ENCODE peak calls at places on chromosomes 11 and 22, in five cellular contexts. One of them, this sample, is unnamed.

GRCh38 chr11:5547982-5548381 is 358 bp downstream of the OR52H1 start:
- DNase-seq in HS-5: no peak
- DNase-seq in substantia nigra: no peak
- DNase-seq in globus pallidus: no peak
- DNase-seq in T follicular helper cell: no peak
- DNase-seq in this sample: no peak

GRCh38 chr11:12455938-12456337 is 78.6 kb downstream of the PARVA start:
- DNase-seq in substantia nigra: no peak
- DNase-seq in T follicular helper cell: no peak
- DNase-seq in globus pallidus: no peak
- DNase-seq in HS-5: no peak
- DNase-seq in this sample: no peak

GRCh38 chr22:43964314-43964857 is 9.1 kb downstream of the SAMM50 start:
- DNase-seq in substantia nigra: no peak
- DNase-seq in HS-5: no peak
- DNase-seq in T follicular helper cell: no peak
- DNase-seq in globus pallidus: no peak
- DNase-seq in this sample: no peak

GRCh38 chr22:50252081-50253045 is 1.3 kb upstream of the HDAC10 start:
- DNase-seq in HS-5: no peak
- DNase-seq in T follicular helper cell: peak; percentile 59
- DNase-seq in substantia nigra: no peak
- DNase-seq in globus pallidus: no peak
- DNase-seq in this sample: peak; percentile 64

GRCh38 chr11:503179-503981 is 3.7 kb downstream of the RNH1 start:
- DNase-seq in substantia nigra: peak; percentile 84
- DNase-seq in HS-5: peak; percentile 29
- DNase-seq in globus pallidus: peak; percentile 97
- DNase-seq in T follicular helper cell: no peak
- DNase-seq in this sample: peak; percentile 91

GRCh38 chr11:93330446-93330984 is at the start of gene DEUP1:
- DNase-seq in T follicular helper cell: no peak
- DNase-seq in HS-5: no peak
- DNase-seq in globus pallidus: peak; percentile 12
- DNase-seq in substantia nigra: no peak
- DNase-seq in this sample: no peak

GRCh38 chr11:132058211-132058772 is 687.9 kb downstream of the NTM start:
- DNase-seq in T follicular helper cell: no peak
- DNase-seq in substantia nigra: no peak
- DNase-seq in HS-5: no peak
- DNase-seq in globus pallidus: peak; percentile 81
- DNase-seq in this sample: peak; percentile 63

GRCh38 chr22:30044369-30044768 is 35.9 kb upstream of the HORMAD2 start:
- DNase-seq in substantia nigra: no peak
- DNase-seq in T follicular helper cell: no peak
- DNase-seq in globus pallidus: no peak
- DNase-seq in HS-5: peak; percentile 70
- DNase-seq in this sample: no peak

GRCh38 chr22:46064966-46065666 is 85.2 kb upstream of the PPARA start:
- DNase-seq in T follicular helper cell: no peak
- DNase-seq in HS-5: no peak
- DNase-seq in substantia nigra: no peak
- DNase-seq in globus pallidus: peak; percentile 63
- DNase-seq in this sample: peak; percentile 27

GRCh38 chr11:117420598-117420997 is 92.9 kb downstream of the CEP164 start:
- DNase-seq in globus pallidus: no peak
- DNase-seq in substantia nigra: no peak
- DNase-seq in HS-5: no peak
- DNase-seq in T follicular helper cell: no peak
- DNase-seq in this sample: no peak

GRCh38 chr11:104573431-104573830 is 324.8 kb downstream of the CASP12 start:
- DNase-seq in globus pallidus: no peak
- DNase-seq in HS-5: peak; percentile 67
- DNase-seq in T follicular helper cell: no peak
- DNase-seq in substantia nigra: no peak
- DNase-seq in this sample: no peak

GRCh38 chr11:13343931-13344717 is 66.5 kb downstream of the BMAL1 start:
- DNase-seq in T follicular helper cell: peak; percentile 61
- DNase-seq in globus pallidus: peak; percentile 50
- DNase-seq in substantia nigra: peak; percentile 15
- DNase-seq in HS-5: no peak
- DNase-seq in this sample: peak; percentile 72

GRCh38 chr22:38927033-38927789 is 30.2 kb upstream of the APOBEC3A start:
- DNase-seq in globus pallidus: peak; percentile 79
- DNase-seq in T follicular helper cell: peak; percentile 8
- DNase-seq in HS-5: no peak
- DNase-seq in substantia nigra: peak; percentile 59
- DNase-seq in this sample: peak; percentile 85

This sample was measured in head of caudate nucleus.